ENCODE peak calls at places on chromosome 18, in ten cellular contexts. N, M, Q, S, X, D, U, C, E and A are unnamed samples.

GRCh38 chr18:48680871-48681270 is 142.0 kb downstream of the CTIF start:
- DNase-seq in N (no peak), M (peak; percentile 88), Q (peak; percentile 97), S (no peak), X (peak; percentile 75), D (peak; percentile 86), U (no peak), C (peak; percentile 20), E (no peak), A (peak; percentile 96)

GRCh38 chr18:59671533-59671932 is 25.7 kb downstream of the CCBE1 start:
- DNase-seq in N (no peak), M (no peak), Q (no peak), S (no peak), X (no peak), D (no peak), U (no peak), C (no peak), E (no peak), A (no peak)

GRCh38 chr18:48889115-48889941 is 61.4 kb downstream of the SMAD7 start:
- DNase-seq in N (no peak), M (peak; percentile 94), Q (peak; percentile 95), S (no peak), X (peak; percentile 79), D (peak; percentile 63), U (peak; percentile 85), C (peak; percentile 32), E (no peak), A (peak; percentile 71)

GRCh38 chr18:48623468-48624220 is 84.8 kb downstream of the CTIF start:
- DNase-seq in N (peak; percentile 97), M (no peak), Q (no peak), S (no peak), X (no peak), D (no peak), U (no peak), C (no peak), E (no peak), A (no peak)

GRCh38 chr18:903703-904102 is 968 bp upstream of the ADCYAP1 start:
- DNase-seq in N (peak; percentile 49), M (peak; percentile 79), Q (peak; percentile 75), S (no peak), X (peak; percentile 68), D (peak; percentile 51), U (peak; percentile 36), C (peak; percentile 54), E (no peak), A (no peak)

GRCh38 chr18:63823516-63824219 is 48.5 kb downstream of the SERPINB7 start:
- DNase-seq in N (peak; percentile 18), M (no peak), Q (peak; percentile 48), S (no peak), X (no peak), D (peak; percentile 16), U (peak; percentile 50), C (peak; percentile 72), E (peak; percentile 20), A (no peak)

GRCh38 chr18:76491801-76492668 is 3.0 kb downstream of the ZNF516 start:
- DNase-seq in N (peak; percentile 52), M (no peak), Q (no peak), S (no peak), X (peak; percentile 75), D (peak; percentile 41), U (peak; percentile 47), C (peak; percentile 48), E (peak; percentile 53), A (peak; percentile 69)

GRCh38 chr18:22021701-22022100 is 147.7 kb upstream of the GATA6 start:
- DNase-seq in N (no peak), M (no peak), Q (no peak), S (no peak), X (no peak), D (no peak), U (no peak), C (peak; percentile 87), E (peak; percentile 61), A (no peak)

GRCh38 chr18:72674710-72675109 is 130.6 kb upstream of the CBLN2 start:
- DNase-seq in N (no peak), M (no peak), Q (no peak), S (peak; percentile 89), X (no peak), D (no peak), U (peak; percentile 26), C (no peak), E (no peak), A (no peak)

GRCh38 chr18:48715651-48716354 is 177.0 kb downstream of the CTIF start:
- DNase-seq in N (no peak), M (no peak), Q (peak; percentile 73), S (no peak), X (peak; percentile 58), D (no peak), U (no peak), C (peak; percentile 63), E (peak; percentile 59), A (peak; percentile 81)

GRCh38 chr18:80227472-80227871 is 19.8 kb downstream of the PARD6G start:
- DNase-seq in N (no peak), M (no peak), Q (no peak), S (no peak), X (no peak), D (no peak), U (no peak), C (no peak), E (no peak), A (peak; percentile 18)

GRCh38 chr18:60248563-60249330 is 123.8 kb downstream of the MC4R start:
- DNase-seq in N (no peak), M (no peak), Q (no peak), S (no peak), X (no peak), D (no peak), U (no peak), C (no peak), E (no peak), A (no peak)

GRCh38 chr18:35430721-35431441 is 53.7 kb upstream of the ZNF396 start:
- DNase-seq in N (no peak), M (no peak), Q (no peak), S (no peak), X (no peak), D (no peak), U (no peak), C (no peak), E (no peak), A (no peak)

GRCh38 chr18:13614701-13615288 is 111.6 kb downstream of the FAM210A start:
- DNase-seq in N (no peak), M (no peak), Q (peak; percentile 79), S (no peak), X (peak; percentile 62), D (no peak), U (no peak), C (peak; percentile 17), E (no peak), A (peak; percentile 61)

GRCh38 chr18:23131693-23132319 is 3.5 kb upstream of the CABLES1 start:
- DNase-seq in N (peak; percentile 68), M (no peak), Q (no peak), S (peak; percentile 58), X (no peak), D (no peak), U (peak; percentile 67), C (peak; percentile 78), E (peak; percentile 64), A (peak; percentile 76)

GRCh38 chr18:55839350-55839749 is 251.4 kb upstream of the TCF4 start:
- DNase-seq in N (peak; percentile 91), M (no peak), Q (no peak), S (no peak), X (no peak), D (no peak), U (no peak), C (no peak), E (no peak), A (no peak)

GRCh38 chr18:1505856-1506255 is 601.2 kb downstream of the ADCYAP1 start:
- DNase-seq in N (no peak), M (no peak), Q (no peak), S (no peak), X (no peak), D (no peak), U (no peak), C (no peak), E (no peak), A (no peak)

GRCh38 chr18:35949903-35950627 is 22.4 kb upstream of the RMP24 start:
- DNase-seq in N (peak; percentile 62), M (peak; percentile 76), Q (peak; percentile 78), S (no peak), X (peak; percentile 72), D (peak; percentile 45), U (peak; percentile 45), C (peak; percentile 55), E (peak; percentile 42), A (no peak)

DNA sequence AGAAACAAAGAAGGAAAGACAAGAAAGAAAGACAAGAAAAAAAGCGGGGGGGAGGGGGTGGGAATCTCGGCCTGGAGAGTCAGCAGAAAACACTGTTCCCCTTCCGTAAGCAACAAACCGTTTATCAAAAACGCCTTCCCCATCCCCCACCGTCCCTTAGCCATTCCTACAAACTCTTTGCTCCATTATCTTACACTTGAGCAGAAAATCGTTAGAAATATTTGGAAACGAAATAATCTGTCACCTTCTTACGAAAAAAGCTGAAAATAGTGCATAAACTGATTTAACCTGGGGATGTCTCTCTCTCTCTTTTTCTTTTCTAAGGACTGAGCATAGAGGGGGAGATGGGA is 3.2 kb downstream of the PTGR3 start:
- DNase-seq in N (no peak), M (no peak), Q (no peak), S (no peak), X (no peak), D (no peak), U (no peak), C (no peak), E (no peak), A (no peak)
- H3K4me3 ChIP-seq in N (peak overlapping the region; percentile 87), M (no peak overlapping the region), Q (peak overlapping the region; percentile 45), S (peak overlapping the region; percentile 96), X (peak overlapping the region; percentile 87), D (peak overlapping the region; percentile 98), U (no peak overlapping the region), C (no peak overlapping the region), E (no peak overlapping the region), A (no peak overlapping the region)

GRCh38 chr18:8248576-8248975 is 360.7 kb upstream of the RAB12 start:
- DNase-seq in N (no peak), M (no peak), Q (no peak), S (no peak), X (no peak), D (no peak), U (no peak), C (no peak), E (no peak), A (no peak)
- H3K27ac ChIP-seq in N (no peak overlapping the region), M (no peak overlapping the region), Q (no peak overlapping the region), S (no peak overlapping the region), X (no peak overlapping the region), D (no peak overlapping the region), U (no peak overlapping the region), C (no peak overlapping the region), E (no peak overlapping the region), A (no peak overlapping the region)

GRCh38 chr18:58262581-58262980 is 218.6 kb downstream of the NEDD4L start:
- DNase-seq in N (no peak), M (no peak), Q (no peak), S (no peak), X (no peak), D (no peak), U (no peak), C (no peak), E (no peak), A (no peak)
- H3K4me3 ChIP-seq in N (no peak overlapping the region), M (peak overlapping the region; percentile 19), Q (no peak overlapping the region), S (no peak overlapping the region), X (peak overlapping the region; percentile 42), D (no peak overlapping the region), U (no peak overlapping the region), C (no peak overlapping the region), E (no peak overlapping the region), A (no peak overlapping the region)

DNA sequence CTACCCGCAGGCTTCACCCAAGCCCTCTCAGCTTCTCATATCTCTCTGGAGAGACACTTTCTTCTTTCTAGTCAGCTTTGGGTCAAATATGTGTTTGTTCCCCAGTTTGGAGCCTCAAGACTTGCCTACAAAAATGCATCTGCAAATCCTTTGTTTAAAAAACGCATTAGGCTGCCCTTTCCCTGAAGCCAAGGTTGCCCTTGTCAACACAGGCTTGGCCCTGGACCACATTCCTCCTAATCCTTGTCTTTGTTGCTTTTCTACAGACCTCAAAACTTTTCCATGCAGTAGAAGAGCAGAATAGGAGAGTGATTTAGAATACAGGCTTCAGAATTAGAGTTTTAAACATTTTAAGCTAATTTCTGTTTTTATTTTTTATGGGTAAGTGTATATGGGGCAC is 307.8 kb downstream of the NAPG start:
- DNase-seq in N (no peak), M (no peak), Q (no peak), S (no peak), X (no peak), D (no peak), U (no peak), C (no peak), E (no peak), A (no peak)
- H3K27ac ChIP-seq in N (no peak overlapping the region), M (no peak overlapping the region), Q (no peak overlapping the region), S (no peak overlapping the region), X (no peak overlapping the region), D (no peak overlapping the region), U (no peak overlapping the region), C (no peak overlapping the region), E (no peak overlapping the region), A (no peak overlapping the region)